ENCODE peak calls at places on chromosomes 2 and 18, in seven cellular contexts. R, Z, I, Q, A, V and Y are unnamed samples. For H3K27me3, the result is how much of the 10 kb centered on the place peaks cover.

GRCh38 chr2:209864716-209865295 is 93.2 kb downstream of the UNC80 start:
- DNase-seq in V (no peak), R (peak), Q (no peak), I (no peak), A (no peak), Z (no peak), Y (no peak)

GRCh38 chr2:138496096-138496651 is 5.4 kb upstream of the SPOPL start:
- DNase-seq in A (no peak), I (no peak), R (no peak), Q (no peak), Z (no peak), V (no peak), Y (no peak)

GRCh38 chr2:241073166-241074064 is 28.7 kb downstream of the MTERF4 start:
- DNase-seq in Z (peak), A (no peak), Q (no peak), R (no peak), V (no peak), I (no peak), Y (no peak)

GRCh38 chr18:36031903-36032302 is 35.5 kb downstream of the RPRD1A start:
- DNase-seq in I (no peak), Q (no peak), A (no peak), Z (no peak), V (no peak), R (no peak), Y (no peak)

GRCh38 chr2:8574196-8575010 is 107.5 kb upstream of the ID2 start:
- DNase-seq in Q (no peak), A (no peak), V (no peak), I (no peak), R (no peak), Z (peak), Y (no peak)

GRCh38 chr18:26548144-26549102 is at the start of gene KCTD1:
- DNase-seq in I (peak), A (peak), Q (peak), Z (peak), V (peak), R (peak), Y (peak)

GRCh38 chr18:58934356-58934755 is 69.7 kb downstream of the ZNF532 start:
- DNase-seq in R (no peak), I (no peak), A (no peak), Q (no peak), V (no peak), Z (no peak), Y (no peak)

GRCh38 chr2:8312221-8312620 is 369.6 kb upstream of the ID2 start:
- DNase-seq in Q (no peak), R (no peak), Z (no peak), V (no peak), I (no peak), A (no peak), Y (no peak)

GRCh38 chr2:132797551-132797950 is 127.5 kb upstream of the LYPD1 start:
- DNase-seq in Z (no peak), Q (no peak), R (no peak), A (no peak), V (no peak), I (no peak), Y (no peak)

GRCh38 chr2:229273384-229274338 is 2.6 kb upstream of the PID1 start:
- DNase-seq in Z (peak), A (peak), Q (no peak), V (peak), I (peak), R (peak), Y (peak)

GRCh38 chr2:144703852-144704324 is 184.0 kb upstream of the ZEB2 start:
- DNase-seq in R (no peak), A (no peak), Q (no peak), V (no peak), Z (peak), I (peak), Y (peak)

GRCh38 chr2:121336528-121337294 is 51.7 kb upstream of the TFCP2L1 start:
- DNase-seq in R (peak), Z (no peak), Q (no peak), V (no peak), I (no peak), A (no peak), Y (no peak)

GRCh38 chr2:170848587-170848986 is 31.9 kb downstream of the GAD1 start:
- DNase-seq in R (no peak), I (no peak), Q (no peak), Z (no peak), V (no peak), A (no peak), Y (no peak)

GRCh38 chr2:156891609-156892008 is 365.9 kb upstream of the GALNT5 start:
- DNase-seq in Z (no peak), I (no peak), A (no peak), V (no peak), Q (no peak), R (no peak), Y (no peak)

GRCh38 chr2:15941970-15942710 is 1.8 kb downstream of the MYCN start:
- DNase-seq in I (peak), R (peak), Q (no peak), A (peak), Z (peak), V (no peak), Y (peak)

GRCh38 chr2:197208841-197209240 is 101.7 kb downstream of the ANKRD44 start:
- DNase-seq in V (no peak), Q (no peak), Z (no peak), A (no peak), R (no peak), I (no peak), Y (no peak)

GRCh38 chr18:44744206-44745180 is 63.8 kb downstream of the SETBP1 start:
- DNase-seq in Q (no peak), R (peak), A (peak), I (no peak), V (no peak), Z (no peak), Y (no peak)

GRCh38 chr2:131682122-131682944 is 154.6 kb downstream of the CCDC74A start:
- DNase-seq in A (peak), Q (peak), R (peak), Z (peak), V (peak), I (peak), Y (peak)

GRCh38 chr2:177466337-177467195 is 74.0 kb downstream of the AGPS start:
- DNase-seq in V (no peak), R (peak), A (no peak), I (no peak), Q (no peak), Z (no peak), Y (no peak)

GRCh38 chr18:49768051-49768391 is 45.3 kb downstream of the ACAA2 start:
- DNase-seq in Q (peak), V (peak), R (peak), A (no peak), Z (peak), I (peak), Y (peak)

GRCh38 chr18:74598350-74599001 is 806 bp downstream of the ZNF407 start:
- DNase-seq in I (no peak), A (peak), V (no peak), Z (peak), R (peak), Q (peak), Y (peak)

GRCh38 chr2:197851451-197851850 is 47.1 kb downstream of the PLCL1 start:
- DNase-seq in I (no peak), Q (no peak), R (peak), V (no peak), Z (no peak), A (no peak), Y (no peak)

GRCh38 chr2:185978634-185979405 is 240.2 kb downstream of the FSIP2 start:
- DNase-seq in V (no peak), Q (no peak), Z (no peak), A (peak), R (no peak), I (no peak), Y (no peak)

GRCh38 chr2:1600191-1601063 is 143.9 kb downstream of the PXDN start:
- DNase-seq in I (no peak), A (no peak), V (peak), Z (no peak), R (no peak), Q (no peak), Y (no peak)

GRCh38 chr2:69450735-69451416 is 13.6 kb upstream of the NFU1 start:
- DNase-seq in Z (no peak), R (peak), I (no peak), V (no peak), A (no peak), Q (no peak), Y (no peak)

GRCh38 chr2:176821350-176821749 is 391.2 kb upstream of the HNRNPA3 start:
- DNase-seq in A (no peak), R (no peak), Q (no peak), Z (no peak), I (no peak), V (no peak), Y (no peak)

GRCh38 chr2:85134255-85135065 is 1.3 kb downstream of the TCF7L1 start:
- DNase-seq in V (no peak), I (peak), A (peak), Q (no peak), Z (no peak), R (peak), Y (peak)

GRCh38 chr2:172698041-172698863 is 37.4 kb upstream of the RAPGEF4 start:
- DNase-seq in Z (no peak), A (no peak), I (peak), R (no peak), V (no peak), Q (no peak), Y (no peak)

GRCh38 chr2:196535742-196536141 is 103.8 kb upstream of the CCDC150 start:
- DNase-seq in A (no peak), Z (no peak), R (no peak), I (peak), Q (no peak), V (no peak), Y (no peak)

GRCh38 chr18:73408434-73408833 is 540.6 kb upstream of the NETO1 start:
- DNase-seq in A (no peak), V (no peak), Z (no peak), Q (no peak), I (no peak), R (peak), Y (no peak)

GRCh38 chr2:73890301-73891092 is 2.3 kb upstream of the ACTG2 start:
- DNase-seq in A (no peak), Q (no peak), Z (no peak), R (no peak), V (no peak), I (no peak), Y (no peak)

GRCh38 chr2:12617366-12617765 is 99.4 kb upstream of the TRIB2 start:
- DNase-seq in R (no peak), I (no peak), Z (no peak), Q (no peak), V (no peak), A (no peak), Y (no peak)

GRCh38 chr2:219182331-219183150 is 4.5 kb downstream of the RETREG2 start:
- DNase-seq in Q (no peak), Z (no peak), I (no peak), R (no peak), A (no peak), V (no peak), Y (peak)

GRCh38 chr18:24657461-24657860 is 197.0 kb downstream of the HRH4 start:
- DNase-seq in I (peak), V (no peak), R (no peak), Q (no peak), A (no peak), Z (no peak), Y (no peak)
- TF ChIP-seq POLR2AphosphoS5 in I (no peak), V (no peak), R (no peak), Q (no peak), A (no peak), Z (no peak), Y (no peak)

DNA sequence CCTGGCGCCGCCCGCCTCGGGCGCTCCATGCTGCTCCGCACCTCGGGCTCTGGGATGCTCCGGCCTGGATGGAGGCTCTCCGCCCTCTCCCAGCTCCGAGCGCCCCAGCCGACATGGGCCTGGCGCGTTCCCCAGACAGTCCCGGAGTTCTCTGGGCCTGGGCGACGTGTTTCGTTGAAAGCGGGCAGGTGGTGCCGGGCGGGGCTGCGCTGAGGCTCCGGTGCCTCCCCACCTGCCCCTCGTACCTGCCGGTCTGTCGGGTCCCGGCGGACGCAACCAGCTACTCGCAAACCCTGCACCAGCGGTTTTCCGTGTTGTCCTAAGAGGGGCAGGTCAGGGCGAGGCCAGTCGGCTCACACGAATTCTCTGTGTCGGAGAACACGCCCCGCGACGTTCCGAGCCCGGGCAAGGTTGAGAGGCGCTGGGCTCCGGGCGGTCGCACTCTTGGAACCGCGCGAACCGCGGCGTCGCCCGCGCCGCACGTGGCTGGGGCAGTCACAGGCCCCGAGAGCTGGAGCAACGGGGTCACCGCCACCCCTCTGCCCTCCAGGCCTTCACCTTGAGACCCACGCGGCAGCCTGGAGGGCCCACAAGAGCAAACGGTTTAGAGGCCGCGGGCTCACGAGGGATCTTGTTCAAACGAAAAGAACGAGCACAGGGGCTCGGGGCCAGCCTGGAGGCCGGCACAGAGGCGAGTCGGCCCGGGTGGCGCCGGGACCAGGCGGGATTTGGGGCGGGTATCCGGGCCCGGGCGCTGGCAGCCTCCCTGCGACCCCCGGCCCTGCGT is 4.2 kb upstream of the SIX2 start:
- DNase-seq in I (no peak), R (peak), Q (no peak), A (peak), Z (no peak), V (no peak), Y (no peak)
- H3K27me3 ChIP-seq in I (half or more), R (half or more), Q (under half), A (under half), Z (under half), V (under half), Y (half or more)

DNA sequence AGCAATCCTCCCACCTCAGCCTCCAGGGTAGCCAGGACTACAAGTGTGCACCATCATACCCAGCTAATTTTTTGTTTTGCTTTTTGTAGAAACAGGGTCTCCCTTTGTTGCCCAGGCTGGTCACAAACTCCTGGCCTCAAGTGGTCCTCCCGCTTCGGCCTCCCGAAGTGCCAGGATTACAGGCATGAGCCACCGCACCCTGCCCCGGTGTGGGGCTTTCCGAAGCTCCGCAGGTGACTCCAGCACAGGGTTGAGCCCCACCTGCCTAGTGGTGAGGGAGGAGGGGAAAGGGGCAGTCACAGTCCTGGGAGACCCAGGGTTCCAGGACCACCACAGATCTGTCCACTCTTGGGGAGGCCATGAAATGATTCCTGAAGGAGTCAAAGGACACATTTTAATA is 5.2 kb downstream of the PRLH start:
- DNase-seq in V (no peak), Z (no peak), A (no peak), I (no peak), R (no peak), Q (no peak), Y (no peak)
- TF ChIP-seq POLR2AphosphoS5 in V (no peak), Z (no peak), A (no peak), I (no peak), R (no peak), Q (no peak), Y (no peak)

GRCh38 chr18:48412339-48412929 is 3.3 kb upstream of the ZBTB7C start:
- DNase-seq in Q (no peak), R (peak), V (peak), I (peak), Z (no peak), A (peak), Y (peak)
- H3K27me3 ChIP-seq in Q (under half), R (under half), V (under half), I (under half), Z (under half), A (under half), Y (half or more)

DNA sequence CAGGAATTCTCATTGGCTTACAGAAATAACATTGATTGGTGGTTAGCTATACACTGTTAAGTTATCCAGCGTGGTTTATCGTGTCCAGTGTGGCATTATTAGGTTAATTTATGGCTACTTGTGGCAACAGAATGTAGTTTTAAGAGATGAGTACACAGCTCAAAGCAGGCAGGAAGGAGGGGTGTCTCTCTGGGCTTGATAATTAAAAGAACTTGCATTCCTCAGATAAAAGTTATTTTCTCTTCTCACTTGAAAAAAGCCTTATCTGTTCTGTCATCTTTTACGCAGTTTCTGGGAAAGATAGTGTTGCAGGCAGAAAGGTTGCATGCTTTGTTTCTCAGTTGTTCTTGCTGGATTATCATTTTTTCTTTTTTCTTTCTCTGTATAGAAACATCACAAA is 154.4 kb upstream of the COL3A1 start:
- DNase-seq in V (no peak), Q (no peak), A (no peak), R (no peak), I (peak), Z (no peak), Y (no peak)
- TF ChIP-seq POLR2AphosphoS5 in V (no peak), Q (no peak), A (no peak), R (no peak), I (no peak), Z (no peak), Y (no peak)

DNA sequence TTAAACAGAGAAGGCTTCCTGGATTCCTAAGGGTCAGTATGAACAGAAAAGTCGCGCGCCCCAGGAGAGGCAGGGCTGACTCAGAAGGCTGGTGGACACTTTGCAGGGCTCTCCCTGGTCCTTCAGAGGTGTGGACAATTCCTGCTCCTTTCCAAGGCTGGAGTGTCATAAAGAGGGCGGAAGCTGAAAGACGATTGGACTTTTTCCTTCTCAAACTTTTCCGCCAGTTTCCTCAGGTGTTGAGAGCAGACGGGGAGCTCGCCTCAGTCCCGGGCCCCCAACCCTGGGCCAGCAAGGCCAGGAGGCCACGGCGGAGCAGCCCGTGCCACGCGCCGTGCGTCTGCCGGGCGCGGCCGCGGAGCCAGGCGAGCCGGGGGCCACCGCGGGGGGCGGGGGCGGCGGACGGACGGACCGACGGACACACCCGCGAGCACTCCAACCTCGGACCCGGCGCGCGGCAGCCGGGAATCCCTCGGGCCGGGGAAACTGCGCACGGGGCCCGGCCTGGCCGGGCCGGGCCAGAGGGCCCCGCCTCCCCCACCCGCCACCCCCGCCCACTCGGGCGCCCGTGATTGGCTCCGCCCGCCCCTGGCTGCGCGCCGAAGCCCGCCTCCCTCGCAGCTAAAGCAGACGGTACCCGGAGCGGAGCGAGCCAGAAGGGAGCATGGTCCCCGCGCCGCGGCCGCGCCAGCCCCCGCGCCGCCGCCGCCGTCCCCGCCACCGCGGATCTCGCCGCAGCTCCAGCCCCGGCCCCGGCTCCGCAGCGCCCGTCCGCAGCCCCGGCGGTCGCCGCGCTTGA is at the start of gene KLHL29:
- DNase-seq in Z (peak), V (no peak), I (peak), A (peak), R (peak), Q (peak), Y (peak)
- H3K27me3 ChIP-seq in Z (under half), V (under half), I (under half), A (under half), R (half or more), Q (under half), Y (under half)

DNA sequence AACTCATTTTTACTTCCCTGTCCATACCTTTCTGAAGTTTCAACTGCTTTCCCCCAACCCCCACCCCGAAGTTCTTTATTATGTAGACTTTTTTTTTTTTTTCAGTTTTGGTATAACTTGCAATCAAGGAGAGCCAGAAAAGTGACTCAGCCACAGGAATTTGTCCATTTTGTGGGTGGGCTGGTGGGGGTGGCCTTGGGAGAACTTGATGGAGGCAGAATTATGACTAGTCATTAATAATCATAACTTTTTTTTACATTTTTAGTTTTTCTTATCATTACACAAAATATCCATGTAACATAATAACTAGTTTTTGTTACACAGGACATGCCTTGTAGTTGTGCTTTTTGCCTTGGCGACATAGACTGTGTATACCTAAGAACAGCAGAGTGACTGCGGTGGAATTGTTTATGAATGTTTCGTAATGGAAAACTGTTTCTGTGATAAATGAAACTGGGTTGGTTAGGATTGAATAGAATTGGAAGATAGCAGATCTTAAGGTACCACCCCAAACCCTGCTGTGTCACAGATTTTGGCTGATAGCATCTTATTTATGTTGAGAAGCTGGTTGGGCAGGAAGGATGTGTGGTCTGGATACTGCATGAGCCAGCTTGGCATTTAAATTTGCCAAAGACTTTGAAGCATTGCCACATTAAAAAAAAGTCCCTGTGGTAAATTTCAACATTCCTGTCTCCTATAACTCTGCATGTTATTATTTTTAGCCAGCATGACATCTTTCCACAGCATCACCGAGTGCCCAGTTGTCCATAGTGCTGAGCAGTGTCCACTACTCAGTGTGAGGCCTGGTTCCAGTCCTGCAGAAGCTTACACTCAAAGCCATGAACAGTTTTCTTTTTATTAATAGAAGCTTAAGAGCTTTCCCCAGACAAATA is 30.7 kb downstream of the LYPD6B start:
- DNase-seq in Z (no peak), V (no peak), A (no peak), R (no peak), Q (no peak), I (peak), Y (no peak)
- TF ChIP-seq POLR2AphosphoS5 in Z (no peak), V (no peak), A (peak), R (no peak), Q (peak), I (no peak), Y (no peak)